ENCODE peak calls at places on chromosomes 13 and 19, in ten cellular contexts. T, Q, K, I, N, G, D, J, W and F are unnamed samples.

GRCh38 chr13:113936166-113936565 is 37.7 kb downstream of the C13orf46 start:
- DNase-seq in T (no peak), Q (no peak), K (no peak), I (no peak), N (peak; percentile 18), G (peak; percentile 46), D (no peak), J (no peak), W (no peak), F (no peak)

GRCh38 chr13:101258071-101258470 is 158.2 kb downstream of the NALCN start:
- DNase-seq in T (no peak), Q (peak; percentile 90), K (no peak), I (no peak), N (no peak), G (no peak), D (no peak), J (no peak), W (no peak), F (no peak)

GRCh38 chr13:49791214-49791752 is 1.2 kb downstream of the KPNA3 start:
- DNase-seq in T (peak; percentile 58), Q (peak; percentile 30), K (no peak), I (peak; percentile 42), N (peak; percentile 26), G (no peak), D (no peak), J (no peak), W (no peak), F (no peak)

GRCh38 chr13:25059943-25060342 is 36.0 kb upstream of the PABPC3 start:
- DNase-seq in T (no peak), Q (no peak), K (no peak), I (no peak), N (no peak), G (no peak), D (no peak), J (no peak), W (no peak), F (no peak)

GRCh38 chr13:100398360-100398759 is 190.2 kb downstream of the GGACT start:
- DNase-seq in T (no peak), Q (no peak), K (no peak), I (no peak), N (no peak), G (no peak), D (no peak), J (no peak), W (no peak), F (no peak)

GRCh38 chr13:50512602-50513527 is 330.6 kb downstream of the DLEU7 start:
- DNase-seq in T (peak; percentile 70), Q (peak; percentile 54), K (peak; percentile 67), I (peak; percentile 66), N (no peak), G (no peak), D (peak; percentile 32), J (peak; percentile 77), W (peak; percentile 65), F (peak; percentile 24)

GRCh38 chr19:35935911-35936737 is at the start of gene LRFN3:
- DNase-seq in T (peak; percentile 83), Q (peak; percentile 66), K (peak; percentile 67), I (peak; percentile 89), N (peak; percentile 94), G (peak; percentile 76), D (peak; percentile 93), J (peak; percentile 81), W (peak; percentile 57), F (peak; percentile 47)

GRCh38 chr19:888615-889385 is 4.2 kb downstream of the MED16 start:
- DNase-seq in T (no peak), Q (no peak), K (no peak), I (no peak), N (no peak), G (no peak), D (peak; percentile 75), J (no peak), W (no peak), F (peak; percentile 63)

GRCh38 chr19:17420267-17420924 is 549 bp downstream of the MVB12A start:
- DNase-seq in T (peak; percentile 47), Q (peak; percentile 38), K (peak; percentile 34), I (peak; percentile 55), N (peak; percentile 85), G (peak; percentile 78), D (peak; percentile 82), J (peak; percentile 35), W (no peak), F (peak; percentile 47)

GRCh38 chr13:111947026-111947810 is 119.7 kb upstream of the SOX1 start:
- DNase-seq in T (no peak), Q (no peak), K (no peak), I (no peak), N (no peak), G (no peak), D (no peak), J (peak; percentile 23), W (no peak), F (no peak)

GRCh38 chr19:7494416-7495098 is 5.7 kb upstream of the PEX11G start:
- DNase-seq in T (peak; percentile 31), Q (no peak), K (peak; percentile 38), I (peak; percentile 92), N (peak; percentile 83), G (no peak), D (no peak), J (peak; percentile 32), W (no peak), F (no peak)

GRCh38 chr19:1082928-1083816 is 12.0 kb downstream of the POLR2E start:
- DNase-seq in T (no peak), Q (no peak), K (no peak), I (no peak), N (no peak), G (no peak), D (peak; percentile 60), J (no peak), W (no peak), F (no peak)

GRCh38 chr19:2166741-2167738 is 3.3 kb downstream of the DOT1L start:
- DNase-seq in T (peak; percentile 85), Q (peak; percentile 70), K (peak; percentile 85), I (peak; percentile 84), N (peak; percentile 89), G (peak; percentile 87), D (peak; percentile 91), J (peak; percentile 95), W (peak; percentile 88), F (no peak)

DNA sequence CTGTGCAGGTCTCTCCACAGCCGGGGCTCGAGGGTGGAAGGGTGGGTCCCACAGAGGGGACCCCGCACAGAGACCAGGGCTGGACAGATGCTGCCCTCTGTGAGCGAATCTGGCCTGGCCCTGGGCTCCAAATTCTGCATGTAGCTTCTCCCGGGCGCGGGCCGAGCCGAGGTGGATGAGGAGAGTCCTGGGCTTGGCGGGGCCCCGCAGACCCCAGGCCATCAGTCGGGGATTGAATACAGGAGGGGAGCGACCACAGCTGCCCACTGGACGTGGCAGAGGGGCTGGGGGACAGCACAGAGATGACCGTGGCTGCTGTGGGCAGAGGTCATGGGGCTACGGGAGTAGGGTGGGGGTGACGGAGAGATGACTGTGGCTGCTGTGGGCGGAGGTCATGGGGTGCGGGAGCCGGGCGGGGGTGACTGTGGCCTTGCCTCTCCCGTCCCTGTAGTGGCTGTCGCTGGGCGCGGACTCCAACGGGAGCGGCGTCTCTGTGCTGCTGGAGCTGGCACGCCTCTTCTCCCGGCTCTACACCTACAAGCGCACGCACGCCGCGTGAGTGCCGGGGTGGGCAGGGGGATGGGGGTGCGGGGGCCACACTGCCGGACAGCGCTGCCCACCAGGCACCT is 15.5 kb downstream of the NCLN start:
- DNase-seq in T (no peak), Q (no peak), K (no peak), I (no peak), N (no peak), G (peak; percentile 51), D (peak; percentile 78), J (no peak), W (no peak), F (no peak)
- H3K27ac ChIP-seq in T (no peak overlapping the region), Q (no peak overlapping the region), K (no peak overlapping the region), I (no peak overlapping the region), N (no peak overlapping the region), G (no peak overlapping the region), D (no peak overlapping the region), J (no peak overlapping the region), W (no peak overlapping the region), F (no peak overlapping the region)

DNA sequence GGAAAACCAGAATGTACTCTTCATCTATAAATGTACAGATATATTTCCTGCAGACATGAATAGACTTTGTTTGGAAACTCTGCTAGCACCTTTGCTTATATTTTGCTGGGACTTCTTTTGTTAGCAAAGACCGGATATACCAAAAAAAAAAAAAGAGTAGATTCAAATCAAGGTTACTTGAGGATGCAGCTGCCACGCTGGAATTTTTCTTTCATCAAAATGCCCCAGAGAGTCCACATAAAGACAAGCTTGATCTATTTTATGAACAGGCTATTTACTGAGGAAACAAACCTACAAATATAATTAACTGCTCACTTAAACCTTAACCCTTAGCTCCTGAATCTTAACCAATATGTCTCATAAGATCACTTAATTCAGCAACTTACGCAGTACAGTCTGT is 27.1 kb upstream of the DOCK9 start:
- DNase-seq in T (no peak), Q (no peak), K (no peak), I (no peak), N (no peak), G (no peak), D (no peak), J (no peak), W (no peak), F (no peak)
- H3K27me3 ChIP-seq in T (no peaks in the 10 kb centered on the region), Q (no peaks in the 10 kb centered on the region), K (no peaks in the 10 kb centered on the region), I (no peaks in the 10 kb centered on the region), N (no peaks in the 10 kb centered on the region), G (no peaks in the 10 kb centered on the region), D (no peaks in the 10 kb centered on the region), J (no peaks in the 10 kb centered on the region), W (no peaks in the 10 kb centered on the region), F (no peaks in the 10 kb centered on the region)

DNA sequence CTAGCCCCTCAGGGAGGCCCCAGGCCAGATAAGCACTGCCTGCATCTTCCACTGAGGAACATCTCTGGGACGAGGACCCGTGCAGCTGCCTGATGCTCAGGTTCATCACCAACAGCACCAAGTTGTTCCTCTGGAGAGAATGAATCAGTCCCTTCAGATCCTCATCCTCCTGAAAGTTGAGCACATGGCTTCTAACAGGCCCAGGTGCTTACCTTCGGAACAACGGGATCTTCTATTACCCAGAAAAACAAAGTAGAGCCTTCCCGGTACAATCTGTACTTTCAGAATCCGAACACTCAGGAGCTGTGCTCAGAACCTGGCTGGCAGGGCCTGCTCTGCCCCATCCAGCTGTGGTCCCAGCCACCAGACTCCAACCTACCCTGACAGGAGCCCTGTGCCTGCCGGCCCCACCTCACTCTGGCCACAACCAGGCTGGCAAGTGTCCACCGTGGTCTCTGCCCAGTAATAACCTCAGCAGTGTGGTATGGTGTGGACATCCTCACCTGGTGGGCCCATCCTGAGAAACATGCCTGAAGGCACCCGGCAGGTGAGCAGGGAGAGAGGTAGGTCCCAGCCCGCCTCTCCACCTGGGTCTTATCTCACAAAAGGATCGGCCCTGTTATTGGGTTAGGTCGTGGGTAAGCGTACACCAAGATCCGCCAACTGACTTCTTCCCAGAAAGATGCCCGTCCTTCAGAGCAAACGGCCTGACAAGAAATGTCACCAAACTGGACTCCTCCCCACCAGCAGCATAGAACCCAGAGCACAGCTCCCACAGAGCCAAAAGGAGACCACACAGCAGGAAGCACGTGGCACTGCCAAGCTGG is 34.1 kb downstream of the ELL start:
- DNase-seq in T (no peak), Q (no peak), K (no peak), I (peak; percentile 74), N (no peak), G (no peak), D (no peak), J (no peak), W (no peak), F (no peak)
- TF ChIP-seq CTCF in T (no peak), Q (no peak), K (no peak), I (peak; percentile 51), N (no peak), G (no peak), D (no peak), J (peak; percentile 29), W (no peak), F (no peak)

DNA sequence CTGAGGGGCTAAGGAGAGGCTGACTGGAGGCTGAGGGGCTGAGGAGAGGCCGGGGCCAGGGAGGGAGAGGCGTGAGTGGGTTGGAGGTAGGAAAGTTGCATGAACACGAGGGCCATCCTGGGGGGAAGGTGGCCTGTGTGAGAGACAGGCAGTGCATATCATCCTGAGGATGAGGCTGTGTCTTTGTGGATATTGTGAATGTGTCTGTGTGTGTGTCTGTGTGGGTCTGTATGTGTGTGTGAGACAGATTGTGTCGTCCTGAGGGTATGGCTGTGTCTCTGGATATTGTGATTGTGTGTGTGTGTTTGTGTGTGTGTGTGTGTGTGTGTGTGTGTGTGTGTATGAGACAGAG is 422 bp downstream of the ZNF71 start:
- DNase-seq in T (no peak), Q (no peak), K (no peak), I (no peak), N (no peak), G (no peak), D (no peak), J (no peak), W (no peak), F (no peak)
- H3K27ac ChIP-seq in T (peak overlapping the region; percentile 12), Q (no peak overlapping the region), K (peak overlapping the region; percentile 88), I (peak overlapping the region; percentile 71), N (no peak overlapping the region), G (no peak overlapping the region), D (peak overlapping the region; percentile 76), J (peak overlapping the region; percentile 66), W (peak overlapping the region; percentile 20), F (peak overlapping the region; percentile 62)